ENCODE peak calls at places on chromosomes 13 and 19, in nine cellular contexts. O, C, L, S, P, K, R, X and G are unnamed samples. For H3K4me1, the result is how much of the 10 kb centered on the place peaks cover.

GRCh38 chr19:11560404-11560988 is 1.5 kb upstream of the ELOF1 start:
- DNase-seq in X (peak), O (no peak), C (no peak), P (no peak), S (peak), K (peak), R (peak), L (peak), G (peak)

GRCh38 chr13:32471187-32471922 is 43.4 kb upstream of the N4BP2L1 start:
- DNase-seq in S (peak), L (no peak), C (no peak), O (no peak), K (peak), R (no peak), X (no peak), P (peak), G (no peak)

GRCh38 chr13:20664304-20664703 is 39.2 kb upstream of the IL17D start:
- DNase-seq in P (no peak), S (no peak), O (no peak), C (no peak), L (no peak), X (no peak), R (no peak), K (no peak), G (no peak)

GRCh38 chr13:108220042-108220441 is 1.9 kb downstream of the ABHD13 start:
- DNase-seq in O (no peak), X (no peak), R (no peak), P (no peak), K (no peak), L (no peak), C (no peak), S (no peak), G (peak)

GRCh38 chr13:94249512-94249911 is 230.0 kb downstream of the DCT start:
- DNase-seq in K (no peak), P (no peak), C (no peak), O (no peak), X (no peak), S (peak), L (no peak), R (no peak), G (no peak)

GRCh38 chr13:114311908-114312307 is 2.4 kb upstream of the CHAMP1 start:
- DNase-seq in P (no peak), C (no peak), X (no peak), S (no peak), O (no peak), R (no peak), K (no peak), L (no peak), G (no peak)

GRCh38 chr19:33279430-33280350 is 22.6 kb downstream of the CEBPA start:
- DNase-seq in C (no peak), X (no peak), K (no peak), L (no peak), P (no peak), S (no peak), O (peak), R (no peak), G (no peak)

GRCh38 chr19:54517483-54517882 is 14.9 kb downstream of the LAIR2 start:
- DNase-seq in R (no peak), K (peak), P (peak), L (peak), X (peak), S (peak), C (peak), O (peak), G (peak)

GRCh38 chr13:112583592-112584277 is 4.2 kb downstream of the TUBGCP3 start:
- DNase-seq in L (no peak), R (no peak), K (no peak), X (no peak), C (no peak), S (no peak), O (peak), P (no peak), G (peak)

GRCh38 chr13:106507560-106508274 is 27.7 kb downstream of the EFNB2 start:
- DNase-seq in R (no peak), L (peak), S (peak), C (no peak), K (no peak), P (no peak), X (no peak), O (no peak), G (no peak)

GRCh38 chr19:4713384-4713951 is 10.2 kb downstream of the DPP9 start:
- DNase-seq in K (no peak), C (peak), X (no peak), L (no peak), P (peak), R (no peak), S (peak), O (peak), G (peak)

GRCh38 chr13:73715910-73716257 is 418.3 kb downstream of the KLF12 start:
- DNase-seq in S (no peak), X (no peak), R (no peak), K (no peak), C (no peak), O (no peak), L (no peak), P (no peak), G (no peak)

GRCh38 chr19:32324631-32325215 is 20.7 kb upstream of the ZNF507 start:
- DNase-seq in C (no peak), S (peak), R (no peak), K (no peak), L (no peak), O (no peak), X (no peak), P (no peak), G (no peak)

GRCh38 chr13:46552888-46553520 is at the start of gene LRCH1:
- DNase-seq in O (peak), K (peak), L (peak), X (peak), S (peak), R (peak), P (peak), C (peak), G (peak)

GRCh38 chr19:54577334-54577733 is 3.7 kb downstream of the LILRA2 start:
- DNase-seq in S (no peak), O (no peak), X (no peak), C (no peak), L (no peak), P (no peak), R (no peak), K (no peak), G (no peak)

GRCh38 chr13:108682714-108683113 is 53.3 kb downstream of the MYO16 start:
- DNase-seq in S (no peak), C (no peak), O (no peak), X (no peak), R (no peak), L (no peak), K (no peak), P (no peak), G (no peak)

GRCh38 chr13:106109391-106109791 is 426.1 kb downstream of the EFNB2 start:
- DNase-seq in O (no peak), C (no peak), X (no peak), P (no peak), R (no peak), K (no peak), S (peak), L (no peak), G (no peak)

GRCh38 chr13:44768233-44768632 is 192.1 kb upstream of the TSC22D1 start:
- DNase-seq in S (no peak), R (no peak), K (no peak), C (no peak), O (no peak), L (no peak), X (no peak), P (no peak), G (no peak)

GRCh38 chr13:95608640-95609280 is 35.7 kb downstream of the DZIP1 start:
- DNase-seq in L (no peak), C (no peak), X (no peak), S (no peak), O (no peak), P (no peak), K (peak), R (no peak), G (no peak)

GRCh38 chr19:54369082-54369691 is 4.5 kb upstream of the LAIR1 start:
- DNase-seq in O (no peak), L (peak), K (no peak), X (no peak), S (no peak), R (no peak), P (no peak), C (no peak), G (no peak)

GRCh38 chr13:102571075-102571474 is 25.7 kb upstream of the TPP2 start:
- DNase-seq in X (no peak), S (no peak), L (no peak), O (no peak), K (peak), C (no peak), R (peak), P (no peak), G (no peak)

GRCh38 chr13:102911336-102911735 is 65.5 kb downstream of the ERCC5 start:
- DNase-seq in P (no peak), S (no peak), R (no peak), L (no peak), K (no peak), X (no peak), O (no peak), C (no peak), G (no peak)

GRCh38 chr19:5339950-5340636 is 519 bp downstream of the PTPRS start:
- DNase-seq in S (no peak), K (peak), X (no peak), O (no peak), C (no peak), P (no peak), R (peak), L (no peak), G (no peak)

GRCh38 chr13:28475916-28476725 is 18.8 kb downstream of the FLT1 start:
- DNase-seq in C (no peak), S (peak), P (no peak), K (no peak), O (no peak), R (no peak), X (no peak), L (no peak), G (no peak)

GRCh38 chr13:96984061-96984508 is 10.2 kb downstream of the OXGR1 start:
- DNase-seq in C (peak), S (no peak), R (peak), L (no peak), P (no peak), K (peak), X (no peak), O (no peak), G (peak)

GRCh38 chr13:103195762-103196161 is 129.5 kb upstream of the SLC10A2 start:
- DNase-seq in R (no peak), P (no peak), K (no peak), C (no peak), S (no peak), O (no peak), L (no peak), X (no peak), G (no peak)

GRCh38 chr19:50667759-50668231 is 18.6 kb downstream of the C19orf81 start:
- DNase-seq in P (no peak), S (no peak), O (no peak), R (no peak), X (no peak), L (no peak), C (no peak), K (no peak), G (no peak)

GRCh38 chr19:5038631-5039271 is 69.8 kb downstream of the KDM4B start:
- DNase-seq in C (no peak), P (no peak), R (peak), K (no peak), O (no peak), L (peak), X (no peak), S (peak), G (no peak)

GRCh38 chr13:49749852-49750251 is 42.6 kb downstream of the KPNA3 start:
- DNase-seq in P (no peak), R (no peak), L (no peak), X (no peak), K (no peak), S (peak), C (no peak), O (no peak), G (no peak)

GRCh38 chr13:41833201-41833600 is 127.7 kb downstream of the VWA8 start:
- DNase-seq in K (no peak), C (no peak), R (no peak), S (no peak), O (no peak), P (no peak), L (no peak), X (no peak), G (no peak)

GRCh38 chr13:88248393-88248792 is 577.2 kb downstream of the SLITRK5 start:
- DNase-seq in X (no peak), K (no peak), C (no peak), L (no peak), S (no peak), R (no peak), O (no peak), P (no peak), G (no peak)

GRCh38 chr13:33119886-33120543 is 103.8 kb downstream of the KL start:
- DNase-seq in O (no peak), X (no peak), R (no peak), L (no peak), K (no peak), P (no peak), C (no peak), S (peak), G (no peak)

GRCh38 chr13:45310341-45311138 is 30.4 kb downstream of the TPT1 start:
- DNase-seq in X (no peak), S (no peak), P (no peak), C (no peak), L (no peak), O (no peak), K (no peak), R (no peak), G (no peak)

GRCh38 chr13:48403151-48403631 is 9.7 kb downstream of the LPAR6 start:
- DNase-seq in K (no peak), S (peak), R (no peak), L (no peak), C (no peak), P (no peak), O (no peak), X (peak), G (no peak)

GRCh38 chr13:19888799-19889198 is 25.4 kb upstream of the ZMYM5 start:
- DNase-seq in L (no peak), X (no peak), C (no peak), S (peak), P (no peak), R (no peak), K (no peak), O (no peak), G (no peak)

GRCh38 chr19:55598719-55599467 is 424 bp downstream of the FIZ1 start:
- DNase-seq in R (peak), X (peak), L (peak), O (peak), C (peak), K (peak), P (peak), S (peak), G (peak)

GRCh38 chr19:633786-634639 is 676 bp upstream of the POLRMT start:
- DNase-seq in C (no peak), K (no peak), O (no peak), R (no peak), P (no peak), L (no peak), X (no peak), S (peak), G (no peak)

GRCh38 chr13:99200433-99201167 is at the start of gene UBAC2:
- DNase-seq in P (peak), S (peak), C (peak), K (peak), R (peak), O (peak), L (peak), X (peak), G (peak)
- H3K4me1 ChIP-seq in P (under half), S (under half), C (under half), K (under half), R (under half), O (under half), L (half or more), X (under half), G (under half)

DNA sequence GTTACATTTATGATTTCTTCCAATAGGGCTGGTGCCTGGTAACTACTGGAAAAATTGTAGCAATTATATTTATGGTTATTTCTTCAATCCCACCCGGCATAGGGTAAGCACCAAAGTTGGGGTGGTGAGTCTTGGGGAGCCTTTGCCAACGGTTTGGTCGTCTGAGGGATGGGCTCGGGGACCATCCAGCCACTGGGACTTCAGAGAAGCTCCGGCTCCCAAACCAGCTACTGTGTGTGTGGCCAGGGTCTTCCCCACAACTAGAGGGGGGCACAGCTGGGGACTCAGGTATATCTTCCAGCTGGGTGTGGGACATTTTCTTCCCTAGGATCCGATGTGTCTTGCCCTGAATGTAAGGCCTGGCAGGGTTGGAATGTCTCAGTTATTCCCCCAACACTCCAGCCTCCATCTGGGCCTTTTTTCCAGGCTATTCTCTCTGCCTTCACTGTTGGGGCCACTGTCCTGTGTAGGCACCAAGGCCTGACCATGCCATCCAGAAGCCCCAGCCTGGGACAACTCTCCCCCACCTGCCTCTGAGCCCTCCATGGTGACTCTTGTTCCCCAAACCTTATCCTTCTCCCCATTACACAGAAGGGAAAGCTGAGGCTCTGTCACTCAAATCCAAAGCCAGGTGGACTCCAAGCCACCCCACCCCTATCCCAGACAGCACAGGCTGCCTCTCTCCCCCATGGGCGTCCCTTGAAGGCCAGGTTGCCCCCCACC is 1.1 kb upstream of the IFI30 start:
- DNase-seq in X (no peak), O (no peak), R (no peak), P (no peak), C (no peak), K (no peak), L (no peak), S (no peak), G (no peak)
- H3K4me1 ChIP-seq in X (under half), O (under half), R (under half), P (half or more), C (under half), K (under half), L (under half), S (under half), G (under half)

GRCh38 chr19:38839816-38840582 is 8.4 kb upstream of the ECH1 start:
- DNase-seq in C (no peak), S (peak), P (no peak), X (no peak), K (no peak), O (no peak), L (no peak), R (peak), G (no peak)

GRCh38 chr19:38840583-38840968 is 9.0 kb upstream of the ECH1 start:
- DNase-seq in K (no peak), C (no peak), X (no peak), R (peak), L (no peak), P (no peak), O (no peak), S (no peak), G (no peak)

GRCh38 chr19:38837656-38838121 is 6.1 kb upstream of the ECH1 start:
- DNase-seq in L (no peak), O (no peak), X (no peak), S (peak), P (no peak), R (peak), K (no peak), C (no peak), G (no peak)

GRCh38 chr19:38838208-38838985 is 6.8 kb upstream of the ECH1 start:
- DNase-seq in K (no peak), O (peak), R (peak), S (no peak), L (no peak), C (no peak), X (no peak), P (no peak), G (no peak)

DNA sequence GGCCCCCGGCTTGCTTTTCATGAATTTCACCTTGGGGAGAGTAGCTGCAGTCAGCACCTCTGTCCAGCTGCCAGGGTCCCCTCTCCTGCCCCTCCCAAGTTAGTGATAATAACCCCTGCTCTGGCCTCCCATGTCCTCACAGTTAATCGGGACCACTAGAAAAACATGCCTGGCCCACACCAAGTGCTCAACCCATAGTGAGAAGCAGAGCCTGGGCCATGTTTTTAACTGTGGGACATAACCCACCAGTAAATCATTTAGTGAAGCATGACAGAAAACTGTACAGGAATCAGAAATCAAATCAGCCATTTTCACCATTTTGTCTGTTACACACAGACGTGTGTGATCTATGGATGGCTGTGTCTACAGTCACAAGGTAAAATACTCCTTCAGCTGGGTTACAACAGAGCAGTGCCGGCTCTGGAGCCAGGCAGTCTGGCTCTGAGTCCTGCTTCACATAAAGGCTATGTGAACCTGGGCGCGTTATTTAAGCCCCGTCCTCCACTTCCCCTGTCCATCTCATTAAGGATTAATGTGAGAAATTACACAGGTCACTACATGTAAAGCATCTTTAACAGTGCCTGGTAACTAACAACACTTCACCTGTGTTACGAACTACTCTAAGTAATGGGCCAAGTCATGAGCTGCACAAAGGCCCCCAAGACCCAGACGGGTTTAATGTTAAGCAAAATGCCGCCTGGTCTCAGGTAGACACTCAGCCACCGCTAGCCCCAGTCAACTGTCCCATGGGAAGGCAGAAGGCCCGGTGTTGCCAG is 7.6 kb upstream of the ECH1 start:
- DNase-seq in L (no peak), O (peak), K (no peak), S (no peak), R (no peak), P (no peak), C (no peak), X (no peak), G (no peak)
- H3K4me1 ChIP-seq in L (under half), O (under half), K (under half), S (under half), R (half or more), P (under half), C (under half), X (under half), G (under half)

GRCh38 chr13:40660270-40660669 is 6.2 kb downstream of the FOXO1 start:
- DNase-seq in R (no peak), S (no peak), L (no peak), X (no peak), P (no peak), C (no peak), K (no peak), O (no peak), G (no peak)
- H3K4me1 ChIP-seq in R (under half), S (under half), L (under half), X (half or more), P (half or more), C (under half), K (under half), O (under half), G (under half)

GRCh38 chr13:51241720-51242119 is 19.5 kb downstream of the FAM124A start:
- DNase-seq in R (no peak), O (no peak), C (no peak), X (no peak), L (no peak), K (no peak), P (no peak), S (no peak), G (peak)
- H3K4me1 ChIP-seq in R (under half), O (under half), C (under half), X (under half), L (under half), K (under half), P (under half), S (under half), G (under half)

GRCh38 chr13:99264053-99264452 is 5.9 kb upstream of the GPR18 start:
- DNase-seq in C (no peak), R (no peak), K (no peak), P (no peak), S (no peak), L (no peak), X (no peak), O (no peak), G (no peak)
- H3K4me1 ChIP-seq in C (under half), R (under half), K (under half), P (under half), S (under half), L (under half), X (half or more), O (under half), G (under half)